ENCODE peak calls at places on chromosomes 5 and 9, in seven cellular contexts. E is HCT116; A is stomach; H is PC-3; U is tibial artery; M is thoracic aorta; L is naive thymus-derived CD4-positive, alpha-beta T cell. B is an unnamed sample. For H3K27me3, the result is how much of the 10 kb centered on the place peaks cover.

GRCh38 chr5:23727271-23727670 is 219.9 kb downstream of the PRDM9 start:
- DNase-seq in E (no peak), A (no peak), H (no peak), U (no peak), M (no peak), L (no peak), B (no peak)

GRCh38 chr9:112119225-112120045 is 55.7 kb downstream of the SUSD1 start:
- DNase-seq in E (peak), A (peak), H (no peak), U (no peak), M (no peak), L (no peak), B (peak)

GRCh38 chr5:76980518-76981144 is 27.8 kb downstream of the CRHBP start:
- DNase-seq in E (no peak), A (no peak), H (no peak), U (no peak), M (no peak), L (no peak), B (no peak)

GRCh38 chr5:136212252-136212721 is 19.3 kb upstream of the SMIM32 start:
- DNase-seq in E (peak), A (peak), H (peak), U (peak), M (no peak), L (no peak), B (peak)

GRCh38 chr5:141869514-141869913 is 8.7 kb downstream of the PCDH1 start:
- DNase-seq in E (no peak), A (peak), H (no peak), U (no peak), M (no peak), L (no peak), B (no peak)

GRCh38 chr9:120383611-120383998 is 196.4 kb downstream of the CDK5RAP2 start:
- DNase-seq in E (no peak), A (no peak), H (no peak), U (no peak), M (no peak), L (no peak), B (no peak)

GRCh38 chr5:29037716-29038115 is 1999.3 kb upstream of the CDH9 start:
- DNase-seq in E (no peak), A (no peak), H (no peak), U (no peak), M (no peak), L (no peak), B (no peak)

GRCh38 chr5:157750320-157750719 is 6.8 kb downstream of the LSM11 start:
- DNase-seq in E (no peak), A (no peak), H (peak), U (no peak), M (no peak), L (no peak), B (no peak)

GRCh38 chr9:91187965-91188344 is 173.8 kb downstream of the AUH start:
- DNase-seq in E (no peak), A (no peak), H (no peak), U (no peak), M (no peak), L (no peak), B (no peak)

GRCh38 chr9:94212091-94212490 is 47.0 kb upstream of the ZNF169 start:
- DNase-seq in E (no peak), A (no peak), H (no peak), U (no peak), M (no peak), L (no peak), B (no peak)

GRCh38 chr5:1554410-1554967 is 30.7 kb upstream of the LPCAT1 start:
- DNase-seq in E (no peak), A (no peak), H (no peak), U (no peak), M (no peak), L (no peak), B (no peak)

GRCh38 chr9:93138171-93138764 is 4.2 kb upstream of the NINJ1 start:
- DNase-seq in E (no peak), A (no peak), H (no peak), U (no peak), M (no peak), L (no peak), B (no peak)

GRCh38 chr9:37433754-37434435 is 11.4 kb downstream of the GRHPR start:
- DNase-seq in E (no peak), A (no peak), H (no peak), U (no peak), M (no peak), L (no peak), B (no peak)

GRCh38 chr9:128190516-128191405 is 611 bp downstream of the CIZ1 start:
- DNase-seq in E (no peak), A (no peak), H (no peak), U (peak), M (no peak), L (no peak), B (no peak)

GRCh38 chr9:120265791-120266190 is 314.2 kb downstream of the CDK5RAP2 start:
- DNase-seq in E (no peak), A (no peak), H (no peak), U (no peak), M (no peak), L (no peak), B (no peak)

GRCh38 chr5:168608821-168609220 is 29.7 kb upstream of the PANK3 start:
- DNase-seq in E (no peak), A (no peak), H (no peak), U (no peak), M (no peak), L (no peak), B (no peak)

GRCh38 chr5:1468629-1469527 is 23.6 kb upstream of the SLC6A3 start:
- DNase-seq in E (no peak), A (no peak), H (no peak), U (no peak), M (no peak), L (no peak), B (no peak)

GRCh38 chr5:171433952-171434676 is 14.7 kb downstream of the FGF18 start:
- DNase-seq in E (no peak), A (no peak), H (no peak), U (no peak), M (no peak), L (no peak), B (no peak)

GRCh38 chr9:121921444-121921843 is 171.7 kb downstream of the TTLL11 start:
- DNase-seq in E (no peak), A (no peak), H (no peak), U (no peak), M (no peak), L (no peak), B (peak)
- H3K27ac ChIP-seq in E (no peak), A (no peak), H (no peak), U (no peak), M (no peak), L (no peak), B (peak)

GRCh38 chr9:135676891-135677290 is 13.8 kb downstream of the LCN9 start:
- DNase-seq in E (no peak), A (no peak), H (no peak), U (no peak), M (no peak), L (no peak), B (no peak)
- H3K27me3 ChIP-seq in E (under half), A (under half), H (under half), U (under half), M (under half), L (under half), B (under half)

DNA sequence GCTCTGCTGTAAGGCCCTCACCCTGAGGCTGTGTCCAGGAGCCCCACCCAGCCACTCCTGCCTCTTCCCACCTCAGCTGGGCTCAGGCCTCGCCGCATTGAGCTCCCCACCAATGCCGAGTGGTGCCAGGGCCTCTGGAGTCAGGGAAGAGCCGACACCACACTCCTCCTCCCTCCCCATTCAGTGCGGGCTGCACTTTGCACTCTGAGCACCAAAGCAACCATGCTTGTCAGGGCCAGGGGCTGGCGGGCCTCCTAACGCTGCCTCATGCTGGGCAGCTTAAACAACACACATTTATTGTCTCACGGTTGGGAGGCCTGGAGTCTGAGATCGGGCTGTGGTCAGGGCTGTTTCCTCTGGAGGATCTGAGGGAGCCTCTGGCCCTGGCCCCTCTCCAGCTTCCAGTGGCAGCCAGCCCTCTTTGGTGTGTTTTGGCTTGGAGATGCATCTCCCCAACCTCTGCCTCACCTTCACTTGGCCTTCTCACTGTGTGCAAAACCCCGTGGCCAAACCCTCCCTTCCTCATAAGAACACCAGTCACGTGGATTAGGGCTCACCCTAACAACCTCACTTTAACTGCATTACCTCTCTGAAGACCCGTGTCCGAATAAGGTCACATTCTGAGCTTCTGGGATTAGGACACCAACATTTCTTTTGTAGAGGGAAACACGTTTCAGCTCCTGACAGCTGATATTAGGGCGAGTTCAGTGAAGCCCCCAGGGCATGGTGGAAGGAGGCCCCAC is 157.8 kb downstream of the MED10 start:
- DNase-seq in E (no peak), A (no peak), H (no peak), U (no peak), M (no peak), L (no peak), B (no peak)
- H3K27ac ChIP-seq in E (no peak), A (no peak), H (no peak), U (no peak), M (no peak), L (no peak), B (no peak)

GRCh38 chr9:33153666-33154065 is 13.5 kb downstream of the B4GALT1 start:
- DNase-seq in E (no peak), A (no peak), H (no peak), U (no peak), M (no peak), L (no peak), B (no peak)

GRCh38 chr9:33153001-33153400 is 14.1 kb downstream of the B4GALT1 start:
- DNase-seq in E (no peak), A (no peak), H (no peak), U (no peak), M (no peak), L (no peak), B (no peak)

GRCh38 chr9:33148367-33149019 is 18.6 kb downstream of the B4GALT1 start:
- DNase-seq in E (no peak), A (no peak), H (no peak), U (peak), M (no peak), L (no peak), B (no peak)

GRCh38 chr9:33151601-33152000 is 15.5 kb downstream of the B4GALT1 start:
- DNase-seq in E (no peak), A (no peak), H (no peak), U (no peak), M (no peak), L (no peak), B (no peak)

GRCh38 chr9:33151007-33151557 is 16.1 kb downstream of the B4GALT1 start:
- DNase-seq in E (no peak), A (no peak), H (peak), U (peak), M (no peak), L (no peak), B (no peak)
- H3K27me3 ChIP-seq in E (under half), A (under half), H (under half), U (under half), M (under half), L (under half), B (under half)